ENCODE peak calls at places on chromosomes 6 and 20, in nine cellular contexts. Z is NCI-H1105; Y is T-cell; T is anterior cingulate cortex; H is EL; M is activated effector memory CD4-positive, alpha-beta T cell treated with anti-CD3 and anti-CD28 coated beads, Interleukin-2, amount 50 U/mL, for 16 hours; N is NT2/D1; F is kidney tubule cell; O is occipital lobe. R is an unnamed sample.

GRCh38 chr20:64116016-64116415 is 8.7 kb upstream of the NPBWR2 start:
- DNase-seq in H (no peak), F (no peak), Y (no peak), Z (no peak), O (no peak), N (no peak), T (no peak), M (peak), R (no peak)

GRCh38 chr6:96766769-96767168 is 70.5 kb downstream of the GPR63 start:
- DNase-seq in H (no peak), F (no peak), T (no peak), Z (no peak), Y (no peak), O (no peak), M (no peak), N (no peak), R (no peak)

GRCh38 chr20:56343861-56344381 is 14.9 kb upstream of the FAM210B start:
- DNase-seq in O (no peak), H (peak), T (peak), Y (peak), F (peak), Z (no peak), M (peak), N (peak), R (no peak)

GRCh38 chr6:111920581-111920980 is 47.3 kb upstream of the FYN start:
- DNase-seq in F (no peak), O (no peak), N (no peak), Y (no peak), Z (no peak), T (no peak), M (no peak), H (no peak), R (no peak)

GRCh38 chr6:149202967-149203366 is 114.5 kb upstream of the TAB2 start:
- DNase-seq in Y (no peak), H (no peak), Z (no peak), T (no peak), O (no peak), N (no peak), M (no peak), F (no peak), R (no peak)

GRCh38 chr6:156912431-156912830 is 135.3 kb downstream of the ARID1B start:
- DNase-seq in H (no peak), Z (no peak), Y (no peak), T (no peak), O (no peak), N (peak), M (no peak), F (no peak), R (no peak)

GRCh38 chr6:2749972-2750600 is 636 bp downstream of the MYLK4 start:
- DNase-seq in T (peak), F (peak), N (no peak), Y (peak), M (peak), H (peak), Z (no peak), O (peak), R (peak)

GRCh38 chr20:61933951-61934715 is 131.5 kb downstream of the TAF4 start:
- DNase-seq in T (no peak), H (no peak), O (no peak), N (no peak), F (no peak), Z (no peak), Y (no peak), M (peak), R (no peak)

GRCh38 chr6:37130704-37131103 is 39.2 kb upstream of the PIM1 start:
- DNase-seq in H (peak), T (no peak), O (no peak), Z (no peak), Y (no peak), M (no peak), N (no peak), F (peak), R (no peak)

GRCh38 chr20:58691405-58691772 is 1.2 kb upstream of the NPEPL1 start:
- DNase-seq in M (no peak), T (no peak), H (no peak), O (no peak), N (no peak), Z (no peak), Y (no peak), F (no peak), R (no peak)

GRCh38 chr6:14992382-14992781 is 253.5 kb upstream of the JARID2 start:
- DNase-seq in O (no peak), Z (no peak), M (no peak), T (no peak), H (no peak), Y (no peak), F (no peak), N (no peak), R (no peak)

GRCh38 chr6:129717287-129717686 is 7.3 kb upstream of the ARHGAP18 start:
- DNase-seq in N (no peak), Z (no peak), T (no peak), M (no peak), F (peak), H (peak), Y (no peak), O (no peak), R (no peak)

GRCh38 chr6:15528870-15529269 is 134.0 kb downstream of the DTNBP1 start:
- DNase-seq in H (no peak), N (no peak), O (no peak), Z (no peak), Y (no peak), F (no peak), T (no peak), M (no peak), R (no peak)

GRCh38 chr6:158031445-158032353 is 50.0 kb downstream of the SYNJ2 start:
- DNase-seq in N (no peak), F (peak), T (no peak), M (peak), Z (no peak), H (peak), Y (no peak), O (no peak), R (no peak)

GRCh38 chr20:34951652-34952051 is 4.0 kb downstream of the GSS start:
- DNase-seq in T (no peak), M (peak), N (no peak), O (no peak), F (no peak), H (no peak), Y (no peak), Z (no peak), R (no peak)

GRCh38 chr6:1903780-1904493 is 294.2 kb downstream of the FOXC1 start:
- DNase-seq in N (no peak), Y (no peak), Z (no peak), T (no peak), M (no peak), H (no peak), O (no peak), F (no peak), R (no peak)

GRCh38 chr6:140052757-140053729 is 678.6 kb upstream of the CITED2 start:
- DNase-seq in F (peak), Y (no peak), N (no peak), Z (no peak), M (no peak), O (no peak), H (peak), T (no peak), R (no peak)

GRCh38 chr6:127107916-127108315 is 10.6 kb upstream of the RSPO3 start:
- DNase-seq in Z (no peak), N (no peak), H (no peak), F (no peak), Y (no peak), M (no peak), O (no peak), T (no peak), R (no peak)

GRCh38 chr6:160081398-160081797 is 40.2 kb upstream of the SLC22A1 start:
- DNase-seq in N (no peak), Z (no peak), Y (no peak), O (no peak), F (no peak), T (no peak), M (no peak), H (no peak), R (no peak)

GRCh38 chr20:688809-689208 is 13.2 kb upstream of the SCRT2 start:
- DNase-seq in M (no peak), Z (no peak), T (no peak), Y (no peak), F (peak), N (no peak), O (no peak), H (peak), R (no peak)

GRCh38 chr20:48822879-48823385 is 4.9 kb downstream of the PREX1 start:
- DNase-seq in Y (no peak), F (no peak), H (no peak), T (no peak), O (no peak), M (no peak), N (no peak), Z (no peak), R (no peak)

GRCh38 chr6:109313139-109313538 is 69.1 kb downstream of the CD164 start:
- DNase-seq in T (no peak), N (no peak), M (no peak), Y (no peak), O (no peak), Z (no peak), H (no peak), F (no peak), R (no peak)

GRCh38 chr6:127921982-127922381 is 21.1 kb upstream of the THEMIS start:
- DNase-seq in M (no peak), T (no peak), F (no peak), N (no peak), Z (no peak), Y (no peak), O (no peak), H (no peak), R (no peak)

GRCh38 chr6:35213824-35214756 is at the start of gene SCUBE3:
- DNase-seq in M (no peak), N (no peak), T (no peak), O (no peak), H (peak), Y (no peak), Z (peak), F (peak), R (no peak)

GRCh38 chr6:1940381-1940780 is 305.0 kb downstream of the GMDS start:
- DNase-seq in T (no peak), Z (no peak), H (no peak), F (peak), M (no peak), N (no peak), Y (no peak), O (no peak), R (no peak)

GRCh38 chr6:10621847-10622246 is 72.6 kb downstream of the C6orf52 start:
- DNase-seq in M (no peak), Z (no peak), O (no peak), N (no peak), T (no peak), Y (no peak), H (no peak), F (no peak), R (no peak)

GRCh38 chr20:8646026-8646425 is 422.9 kb upstream of the PLCB4 start:
- DNase-seq in O (no peak), M (no peak), F (peak), Y (no peak), N (no peak), H (peak), T (no peak), Z (peak), R (peak)

GRCh38 chr20:52675414-52675813 is 296.7 kb upstream of the TSHZ2 start:
- DNase-seq in Y (no peak), F (no peak), T (no peak), M (no peak), N (no peak), Z (no peak), H (no peak), O (no peak), R (no peak)

R was measured in glomerular endothelial cell.